ENCODE peak calls at places on chromosomes 6 and 20, in five cellular contexts. U is SJSA1; D is PC-3; E is CD8-positive, alpha-beta memory T cell; I is RWPE1. A is an unnamed sample.

GRCh38 chr6:106064766-106065165 is 21.4 kb upstream of the PRDM1 start:
- DNase-seq in U (no peak), D (no peak), E (no peak), I (no peak), A (no peak)

GRCh38 chr20:10064611-10065010 is 29.8 kb downstream of the ANKEF1 start:
- DNase-seq in U (no peak), D (no peak), E (no peak), I (no peak), A (no peak)

GRCh38 chr20:3115190-3116107 is 30.9 kb upstream of the AVP start:
- DNase-seq in U (peak), D (peak), E (peak), I (peak), A (peak)

GRCh38 chr20:48098099-48098498 is 312.8 kb upstream of the SULF2 start:
- DNase-seq in U (no peak), D (no peak), E (no peak), I (peak), A (no peak)

GRCh38 chr6:109187399-109188114 is 92.2 kb downstream of the CEP57L1 start:
- DNase-seq in U (peak), D (peak), E (peak), I (peak), A (peak)

GRCh38 chr6:109202409-109203264 is 107.3 kb downstream of the CEP57L1 start:
- DNase-seq in U (no peak), D (peak), E (no peak), I (peak), A (no peak)

GRCh38 chr20:5013682-5014447 is 12.6 kb upstream of the SLC23A2 start:
- DNase-seq in U (no peak), D (no peak), E (no peak), I (no peak), A (no peak)

GRCh38 chr6:18062733-18063132 is 59.7 kb downstream of the NHLRC1 start:
- DNase-seq in U (no peak), D (no peak), E (no peak), I (no peak), A (no peak)

GRCh38 chr20:33724439-33725094 is 4.5 kb upstream of the PXMP4 start:
- DNase-seq in U (no peak), D (no peak), E (no peak), I (no peak), A (no peak)

GRCh38 chr6:108133594-108134179 is 32.1 kb upstream of the NR2E1 start:
- DNase-seq in U (peak), D (peak), E (no peak), I (peak), A (peak)

GRCh38 chr6:135922170-135922569 is 70.7 kb downstream of the PDE7B start:
- DNase-seq in U (peak), D (peak), E (no peak), I (peak), A (peak)

GRCh38 chr6:26019261-26019845 is 56.8 kb downstream of the TRIM38 start:
- DNase-seq in U (no peak), D (no peak), E (no peak), I (no peak), A (no peak)

GRCh38 chr20:12702312-12702711 is 306.5 kb upstream of the SPTLC3 start:
- DNase-seq in U (no peak), D (no peak), E (no peak), I (no peak), A (no peak)

GRCh38 chr6:123953920-123954319 is 150.3 kb downstream of the NKAIN2 start:
- DNase-seq in U (no peak), D (no peak), E (no peak), I (peak), A (peak)

GRCh38 chr6:122322824-122323223 is 76.6 kb upstream of the HSF2 start:
- DNase-seq in U (no peak), D (no peak), E (no peak), I (no peak), A (no peak)

GRCh38 chr6:108097882-108098281 is 23.3 kb upstream of the OSTM1 start:
- DNase-seq in U (no peak), D (peak), E (no peak), I (no peak), A (no peak)

GRCh38 chr20:6887966-6888365 is 120.5 kb downstream of the BMP2 start:
- DNase-seq in U (no peak), D (no peak), E (no peak), I (no peak), A (no peak)

GRCh38 chr6:4055420-4056041 is 23.4 kb downstream of the FAM217A start:
- DNase-seq in U (peak), D (peak), E (no peak), I (peak), A (peak)

GRCh38 chr20:4666001-4666470 is 55.7 kb upstream of the PRND start:
- DNase-seq in U (peak), D (peak), E (peak), I (peak), A (no peak)

GRCh38 chr6:123316733-123317323 is 319.9 kb downstream of the TRDN start:
- DNase-seq in U (no peak), D (peak), E (no peak), I (peak), A (peak)

GRCh38 chr6:37320649-37321048 is 33.1 kb upstream of the RNF8 start:
- DNase-seq in U (no peak), D (no peak), E (no peak), I (no peak), A (no peak)

GRCh38 chr6:24932832-24933231 is 2.9 kb downstream of the RIPOR2 start:
- DNase-seq in U (no peak), D (no peak), E (no peak), I (no peak), A (no peak)

GRCh38 chr6:98841114-98841513 is 6.7 kb downstream of the POU3F2 start:
- DNase-seq in U (no peak), D (no peak), E (no peak), I (no peak), A (no peak)

GRCh38 chr6:149166747-149167146 is 150.8 kb upstream of the TAB2 start:
- DNase-seq in U (no peak), D (peak), E (no peak), I (no peak), A (no peak)

GRCh38 chr20:49668181-49668877 is 45.3 kb downstream of the B4GALT5 start:
- DNase-seq in U (no peak), D (no peak), E (peak), I (no peak), A (no peak)

GRCh38 chr20:44959896-44960852 is at the start of gene TOMM34:
- DNase-seq in U (peak), D (peak), E (peak), I (peak), A (peak)

GRCh38 chr20:8124639-8125038 is 7.4 kb upstream of the PLCB1 start:
- DNase-seq in U (no peak), D (peak), E (no peak), I (no peak), A (no peak)

GRCh38 chr6:149026530-149026942 is 279.7 kb downstream of the UST start:
- DNase-seq in U (peak), D (peak), E (no peak), I (peak), A (peak)

GRCh38 chr20:62423326-62423706 is 4.0 kb downstream of the RBBP8NL start:
- DNase-seq in U (no peak), D (no peak), E (no peak), I (no peak), A (no peak)

GRCh38 chr20:48703511-48704219 is 124.1 kb downstream of the PREX1 start:
- DNase-seq in U (no peak), D (no peak), E (no peak), I (no peak), A (no peak)

GRCh38 chr6:104607501-104607900 is 252.2 kb downstream of the HACE1 start:
- DNase-seq in U (no peak), D (no peak), E (no peak), I (no peak), A (no peak)

GRCh38 chr20:49276201-49276894 is 1.5 kb downstream of the ZNFX1 start:
- DNase-seq in U (peak), D (peak), E (peak), I (no peak), A (peak)

GRCh38 chr20:38804682-38805501 is 605 bp upstream of the PPP1R16B start:
- DNase-seq in U (no peak), D (no peak), E (peak), I (no peak), A (peak)

GRCh38 chr6:161186173-161186769 is 87.6 kb downstream of the AGPAT4 start:
- DNase-seq in U (peak), D (peak), E (no peak), I (peak), A (no peak)

GRCh38 chr6:139547082-139547776 is 172.8 kb upstream of the CITED2 start:
- DNase-seq in U (peak), D (no peak), E (no peak), I (no peak), A (no peak)

GRCh38 chr20:38498909-38499308 is 26.3 kb downstream of the RALGAPB start:
- DNase-seq in U (no peak), D (peak), E (no peak), I (peak), A (no peak)

GRCh38 chr20:60837386-60837785 is 414.7 kb upstream of the CDH4 start:
- DNase-seq in U (no peak), D (no peak), E (no peak), I (no peak), A (no peak)

GRCh38 chr6:11650297-11650696 is 112.7 kb downstream of the TMEM170B start:
- DNase-seq in U (peak), D (peak), E (no peak), I (no peak), A (peak)

GRCh38 chr6:151900256-151900655 is 92.8 kb downstream of the ESR1 start:
- DNase-seq in U (no peak), D (peak), E (no peak), I (no peak), A (no peak)

GRCh38 chr6:151900897-151901485 is 93.5 kb downstream of the ESR1 start:
- DNase-seq in U (no peak), D (peak), E (no peak), I (peak), A (no peak)

GRCh38 chr6:151905854-151906253 is 98.4 kb downstream of the ESR1 start:
- DNase-seq in U (no peak), D (no peak), E (no peak), I (no peak), A (no peak)

GRCh38 chr6:151905072-151905471 is 97.6 kb downstream of the ESR1 start:
- DNase-seq in U (no peak), D (no peak), E (no peak), I (no peak), A (no peak)

DNA sequence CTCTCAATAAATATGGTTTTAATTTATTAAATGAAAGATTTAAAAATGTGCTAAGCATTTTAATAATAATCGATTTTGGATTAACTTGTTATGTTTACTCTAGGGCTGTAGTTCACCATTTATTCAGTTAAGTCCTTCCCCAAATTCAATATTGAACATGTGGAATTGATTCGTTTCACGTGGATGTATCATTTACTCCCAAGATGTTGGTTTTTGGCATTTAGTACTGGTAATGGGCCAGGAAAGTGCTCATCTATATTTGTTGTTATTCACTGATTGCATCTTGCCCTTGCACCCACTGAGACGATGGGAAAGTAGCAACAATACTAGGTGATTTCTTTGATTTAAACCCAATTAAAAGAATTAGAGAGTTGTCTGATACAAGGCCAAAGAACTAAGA is 97.1 kb downstream of the ESR1 start:
- DNase-seq in U (no peak), D (no peak), E (no peak), I (no peak), A (no peak)
- H3K27ac ChIP-seq in U (no peak), D (no peak), E (no peak), I (no peak), A (no peak)

GRCh38 chr6:19837511-19838441 is 606 bp downstream of the ID4 start:
- DNase-seq in U (peak), D (peak), E (no peak), I (no peak), A (peak)

GRCh38 chr6:19839788-19840187 is 2.6 kb downstream of the ID4 start:
- DNase-seq in U (no peak), D (no peak), E (no peak), I (no peak), A (no peak)

GRCh38 chr6:19836799-19837510 is at the start of gene ID4:
- DNase-seq in U (peak), D (peak), E (no peak), I (no peak), A (peak)

GRCh38 chr6:19839237-19839546 is 2.0 kb downstream of the ID4 start:
- DNase-seq in U (no peak), D (no peak), E (no peak), I (no peak), A (no peak)

GRCh38 chr6:19838442-19839236 is 1.5 kb downstream of the ID4 start:
- DNase-seq in U (peak), D (peak), E (no peak), I (no peak), A (peak)
- H3K27ac ChIP-seq in U (no peak), D (no peak), E (no peak), I (no peak), A (peak)

GRCh38 chr6:125983246-125983945 is 2.9 kb upstream of the TRMT11 start:
- DNase-seq in U (peak), D (peak), E (no peak), I (no peak), A (no peak)

GRCh38 chr6:125979101-125979500 is 7.2 kb upstream of the TRMT11 start:
- DNase-seq in U (no peak), D (no peak), E (no peak), I (no peak), A (no peak)

GRCh38 chr6:125984311-125984710 is 2.0 kb upstream of the TRMT11 start:
- DNase-seq in U (no peak), D (no peak), E (no peak), I (no peak), A (no peak)

GRCh38 chr6:125985522-125985921 is 818 bp upstream of the TRMT11 start:
- DNase-seq in U (no peak), D (no peak), E (no peak), I (no peak), A (no peak)

GRCh38 chr6:125981566-125982185 is 4.7 kb upstream of the TRMT11 start:
- DNase-seq in U (no peak), D (no peak), E (no peak), I (no peak), A (no peak)
- H3K27ac ChIP-seq in U (no peak), D (no peak), E (no peak), I (no peak), A (no peak)

DNA sequence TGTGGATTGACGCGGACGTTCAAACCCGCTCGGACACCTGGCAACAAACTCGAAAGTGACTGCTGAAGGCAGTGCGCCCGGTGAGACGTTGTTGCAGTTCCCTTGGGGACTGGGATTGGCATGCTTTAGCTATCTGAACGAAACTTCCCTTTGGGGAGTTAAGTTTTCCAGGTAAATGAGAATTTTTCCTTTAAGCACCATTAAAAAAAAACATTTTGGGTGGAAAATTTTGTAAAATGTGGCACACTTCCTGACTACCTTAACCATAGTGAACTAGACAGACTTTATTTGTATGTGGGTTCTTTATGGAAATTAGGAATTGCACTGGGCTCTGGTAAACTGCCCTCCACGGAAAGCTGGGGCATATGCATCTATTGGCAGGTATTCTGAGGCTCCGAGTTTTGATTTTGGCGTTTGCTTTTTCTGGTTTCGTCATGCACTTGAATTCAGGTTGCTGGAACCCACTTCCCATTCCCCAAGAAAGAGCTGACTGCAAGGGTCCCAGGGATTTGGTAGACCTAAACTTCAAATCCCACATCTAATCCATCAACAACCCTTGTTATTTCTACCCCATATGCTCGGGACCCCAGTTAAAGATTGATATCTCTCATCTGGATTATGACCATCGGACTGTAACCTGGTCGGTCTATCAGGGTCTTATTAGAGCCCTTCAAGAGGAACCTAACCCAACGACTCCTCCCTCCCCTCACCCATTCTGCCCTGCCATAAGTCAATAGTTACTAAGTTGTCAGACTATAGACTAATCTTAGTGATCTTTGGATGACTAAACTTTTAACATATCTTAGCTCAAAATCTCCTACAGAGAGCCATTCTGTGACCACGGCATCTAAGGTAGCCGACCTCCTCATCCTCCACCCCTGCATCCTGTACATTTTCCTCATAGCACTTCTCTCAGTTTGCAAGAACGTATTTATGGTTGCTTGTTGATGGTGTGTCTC is 800 bp upstream of the DYNLT1 start:
- DNase-seq in U (no peak), D (peak), E (no peak), I (no peak), A (no peak)
- H3K27ac ChIP-seq in U (peak), D (peak), E (peak), I (peak), A (no peak)

GRCh38 chr6:33577106-33577535 is 3.0 kb downstream of the BAK1 start:
- DNase-seq in U (no peak), D (peak), E (no peak), I (peak), A (no peak)
- H3K27ac ChIP-seq in U (no peak), D (peak), E (no peak), I (peak), A (no peak)

DNA sequence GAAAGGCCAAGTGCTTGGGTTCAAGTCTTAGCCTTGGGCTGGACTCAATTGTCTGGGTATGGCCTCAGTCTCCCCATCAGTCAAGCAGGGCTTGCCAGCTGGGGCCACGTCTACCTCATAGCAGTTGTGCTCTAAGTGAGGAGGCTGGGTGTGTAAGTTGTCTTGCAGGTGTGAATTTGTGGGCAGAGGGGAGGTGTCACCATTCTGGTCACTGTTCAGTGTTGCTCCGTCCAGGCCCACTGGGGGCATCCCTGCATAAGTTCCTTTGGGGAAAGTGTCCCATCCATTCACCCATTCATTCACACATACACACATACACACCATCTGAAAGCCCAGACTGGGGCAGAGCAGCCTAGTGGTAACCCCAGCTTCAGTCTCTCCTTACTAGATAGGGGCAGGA is 36.3 kb downstream of the TFEB start:
- DNase-seq in U (no peak), D (no peak), E (no peak), I (no peak), A (no peak)
- H3K27ac ChIP-seq in U (peak), D (no peak), E (no peak), I (peak), A (no peak)